ENCODE peak calls at places on chromosomes 3 and 15, in six cellular contexts. C is IMR-90, G is H1, K is neuronal stem cell, D is mesenchymal stem cell, L is H9. X is an unnamed sample.
A peak's percentile ranks its signal among the peaks of the same experiment; 100 is the strongest.

GRCh38 chr3:149442845-149443544 is 31.5 kb upstream of the TM4SF4 start:
- DNase-seq in G (no peak), K (no peak), D (peak; percentile 76), C (peak; percentile 89), L (no peak), X (no peak)

GRCh38 chr15:68819451-68820204 is 1.1 kb downstream of the ANP32A start:
- DNase-seq in G (no peak), D (peak; percentile 73), K (peak; percentile 45), C (peak; percentile 47), L (peak; percentile 44), X (peak; percentile 66)

GRCh38 chr3:177122183-177122856 is 75.0 kb downstream of the TBL1XR1 start:
- DNase-seq in C (no peak), K (no peak), D (no peak), L (no peak), G (no peak), X (no peak)

GRCh38 chr15:78810377-78811123 is 714 bp downstream of the ADAMTS7 start:
- DNase-seq in D (peak; percentile 73), K (peak; percentile 57), C (peak; percentile 35), L (peak; percentile 45), G (peak; percentile 77), X (peak; percentile 21)

GRCh38 chr3:16633948-16634347 is 28.7 kb upstream of the DAZL start:
- DNase-seq in C (no peak), K (no peak), G (no peak), D (no peak), L (no peak), X (no peak)

GRCh38 chr3:191774485-191774884 is 313.5 kb downstream of the PYDC2 start:
- DNase-seq in C (no peak), G (no peak), D (peak; percentile 85), L (no peak), K (no peak), X (peak; percentile 82)

GRCh38 chr15:90364251-90364650 is 12.2 kb downstream of the ZNF774 start:
- DNase-seq in G (no peak), D (peak; percentile 22), L (no peak), K (no peak), C (peak; percentile 56), X (no peak)

GRCh38 chr3:46921041-46921440 is 43.5 kb downstream of the PTH1R start:
- DNase-seq in D (no peak), G (no peak), K (no peak), L (no peak), C (no peak), X (no peak)

GRCh38 chr3:184582583-184582982 is 21.0 kb downstream of the EPHB3 start:
- DNase-seq in L (peak; percentile 78), D (peak; percentile 76), K (no peak), G (peak; percentile 72), C (no peak), X (peak; percentile 38)

GRCh38 chr3:189363856-189364255 is 192.1 kb downstream of the TPRG1 start:
- DNase-seq in G (no peak), C (no peak), D (no peak), K (no peak), L (no peak), X (no peak)

GRCh38 chr15:35305031-35305555 is 220.0 kb upstream of the NANOGP8 start:
- DNase-seq in K (no peak), D (peak; percentile 14), C (no peak), G (no peak), L (no peak), X (no peak)

GRCh38 chr3:53700441-53700840 is 145.8 kb downstream of the CHDH start:
- DNase-seq in D (no peak), G (peak; percentile 14), L (no peak), C (no peak), K (no peak), X (no peak)

GRCh38 chr15:85137507-85138175 is 156.0 kb downstream of the PDE8A start:
- DNase-seq in D (peak; percentile 36), G (no peak), K (no peak), C (peak; percentile 6), L (no peak), X (no peak)

GRCh38 chr3:81728766-81729544 is 32.5 kb downstream of the GBE1 start:
- DNase-seq in D (peak; percentile 75), G (no peak), K (no peak), L (no peak), C (peak; percentile 61), X (no peak)

GRCh38 chr3:122947621-122948202 is 79.9 kb downstream of the SEMA5B start:
- DNase-seq in D (peak; percentile 70), G (no peak), K (no peak), C (peak; percentile 17), L (no peak), X (no peak)

GRCh38 chr3:172279191-172279640 is 169.0 kb downstream of the GHSR start:
- DNase-seq in G (no peak), L (no peak), C (no peak), D (peak; percentile 22), K (no peak), X (peak; percentile 41)

GRCh38 chr3:141442914-141443313 is 43.9 kb upstream of the RASA2 start:
- DNase-seq in L (no peak), C (no peak), K (no peak), G (no peak), D (no peak), X (no peak)

GRCh38 chr3:9190276-9190675 is 59.2 kb downstream of the SRGAP3 start:
- DNase-seq in L (no peak), K (no peak), G (no peak), C (no peak), D (no peak), X (no peak)

GRCh38 chr3:197023241-197023997 is 6.2 kb downstream of the MELTF start:
- DNase-seq in L (no peak), G (no peak), K (no peak), C (no peak), D (no peak), X (no peak)

GRCh38 chr3:107753494-107753893 is 230.7 kb downstream of the BBX start:
- DNase-seq in G (no peak), L (peak; percentile 69), D (peak; percentile 51), K (peak; percentile 30), C (peak; percentile 30), X (peak; percentile 11)

DNA sequence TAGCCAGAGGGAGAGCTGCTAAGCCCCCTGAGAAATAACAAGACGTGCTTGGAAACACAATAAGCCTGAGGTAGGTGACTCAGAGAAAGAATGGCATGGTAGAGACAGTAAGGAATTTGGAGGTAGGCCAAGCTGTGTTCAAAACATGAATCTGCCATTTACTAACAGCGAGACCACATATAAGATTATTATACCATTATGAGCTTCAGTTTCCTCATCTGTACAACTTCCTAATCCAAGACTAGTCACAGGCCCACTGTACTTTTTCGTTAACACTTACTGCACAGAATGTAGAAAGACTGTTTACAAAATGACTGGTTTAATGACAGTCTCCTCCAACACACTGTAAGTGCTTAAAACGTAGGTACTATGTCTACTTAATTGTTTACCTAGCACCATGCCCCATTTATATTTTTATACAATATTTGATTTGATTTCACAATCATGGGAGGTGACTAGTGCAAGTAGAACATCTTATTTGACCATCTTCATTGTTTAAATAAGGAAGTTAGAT is 25.7 kb downstream of the ATOSA start:
- DNase-seq in C (peak; percentile 85), K (no peak), D (peak; percentile 82), G (no peak), L (no peak), X (no peak)
- H2AFZ ChIP-seq in C (no peak overlapping the region), K (peak overlapping the region; percentile 4), D (no peak overlapping the region), G (no peak overlapping the region), L (no peak overlapping the region), X (no peak overlapping the region)

DNA sequence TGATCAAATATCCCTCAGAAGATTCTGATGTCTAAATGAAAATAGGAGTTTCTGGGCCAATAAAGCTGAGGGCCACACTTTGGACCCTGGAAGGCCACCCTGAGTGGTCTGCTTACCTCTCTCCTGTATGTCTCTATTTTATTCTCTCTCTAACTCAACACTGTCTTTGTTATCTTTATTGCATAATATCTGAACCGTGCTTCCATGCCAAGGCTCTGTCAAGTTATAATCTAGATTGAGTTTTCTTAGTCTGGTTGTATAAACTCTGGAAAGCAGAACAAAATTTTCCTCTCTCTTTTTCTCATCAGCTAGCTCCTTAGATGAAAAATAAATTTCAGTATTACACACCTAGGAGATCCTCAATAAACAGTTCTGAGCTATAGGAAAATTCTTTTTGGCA is 36.2 kb upstream of the ACTL6A start:
- DNase-seq in K (no peak), G (no peak), C (peak; percentile 27), D (no peak), L (no peak), X (no peak)
- H3K4ac ChIP-seq in K (no peak overlapping the region), G (no peak overlapping the region), C (peak overlapping the region; percentile 19), D (no peak overlapping the region), L (no peak overlapping the region), X (no peak overlapping the region)

DNA sequence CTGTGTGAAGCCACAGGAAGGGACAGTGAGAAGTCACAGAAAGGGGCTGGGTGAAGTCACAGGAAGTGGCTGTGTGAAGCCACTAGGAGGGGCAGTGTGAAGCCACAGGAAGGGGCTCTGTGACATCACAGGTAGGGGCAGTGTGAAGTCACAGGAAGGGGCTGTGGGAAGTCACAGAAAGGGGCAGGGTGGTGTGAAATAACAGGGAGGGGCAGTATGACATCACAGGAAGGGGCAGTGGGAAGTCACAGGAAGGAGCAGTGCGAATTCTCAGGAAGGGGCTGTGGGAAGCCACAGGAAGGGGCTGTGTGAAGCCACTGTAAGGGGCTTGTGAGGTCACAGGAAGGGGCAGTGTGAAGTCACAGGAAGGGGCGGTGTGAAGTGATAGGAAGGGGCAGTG is 35.9 kb downstream of the GASK1A start:
- DNase-seq in C (no peak), L (no peak), G (no peak), K (no peak), D (no peak), X (no peak)
- H3K9me3 ChIP-seq in C (peaks cover 5% of the 10 kb centered on the region), L (no peaks in the 10 kb centered on the region), G (peaks cover 15% of the 10 kb centered on the region), K (peaks cover 4% of the 10 kb centered on the region), D (no peaks in the 10 kb centered on the region), X (peaks cover 45% of the 10 kb centered on the region)

GRCh38 chr3:30112904-30113484 is 493.4 kb upstream of the TGFBR2 start:
- DNase-seq in K (peak; percentile 5), C (peak; percentile 59), L (no peak), G (no peak), D (peak; percentile 58), X (no peak)
- H2AFZ ChIP-seq in K (peak overlapping the region; percentile 33), C (no peak overlapping the region), L (peak overlapping the region; percentile 92), G (no peak overlapping the region), D (no peak overlapping the region), X (no peak overlapping the region)

DNA sequence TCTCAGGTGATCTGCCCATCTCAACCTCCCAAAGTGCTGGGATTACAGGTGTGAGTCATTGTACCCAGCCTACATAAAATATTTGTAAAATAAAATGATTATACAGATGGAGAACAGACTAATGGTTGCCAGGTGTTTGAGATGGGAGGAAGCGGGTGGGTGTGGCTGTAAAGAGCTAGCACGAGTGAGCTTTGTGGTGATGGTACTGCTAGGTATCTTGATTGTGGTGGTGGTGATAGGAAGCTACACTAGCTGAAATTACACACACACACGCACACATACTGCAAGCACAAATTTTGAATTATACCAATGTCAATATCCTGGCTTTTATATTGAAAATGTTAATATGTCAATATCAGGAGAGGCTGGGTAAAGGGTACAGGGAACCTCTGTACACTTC is 5.4 kb downstream of the PGPEP1L start:
- DNase-seq in K (no peak), D (no peak), G (no peak), C (no peak), L (no peak), X (no peak)
- H3K4ac ChIP-seq in K (no peak overlapping the region), D (no peak overlapping the region), G (no peak overlapping the region), C (no peak overlapping the region), L (no peak overlapping the region), X (no peak overlapping the region)

DNA sequence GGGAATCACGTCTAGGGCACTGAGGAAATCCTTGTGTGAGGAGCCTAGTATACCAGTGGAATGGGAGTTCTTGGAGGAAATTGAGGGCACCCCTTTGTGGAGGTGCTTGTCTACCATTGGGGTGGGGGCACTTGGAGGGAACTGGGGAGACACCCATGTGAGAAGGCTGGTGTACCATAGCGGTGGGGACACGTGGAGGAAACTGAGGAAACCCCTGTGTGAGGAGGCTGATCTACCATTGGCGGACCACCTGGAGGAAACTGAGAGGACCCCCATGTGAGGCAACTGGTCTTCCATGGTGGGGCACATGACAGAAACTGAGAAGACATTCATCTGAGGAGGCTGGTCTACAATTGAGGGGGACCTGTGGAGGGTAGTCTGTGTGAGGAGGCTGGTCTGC is 164.5 kb downstream of the FBLN2 start:
- DNase-seq in K (no peak), L (peak; percentile 4), C (no peak), D (no peak), G (no peak), X (no peak)
- H3K9me3 ChIP-seq in K (peaks cover 2% of the 10 kb centered on the region), L (peaks cover 1% of the 10 kb centered on the region), C (peaks cover 13% of the 10 kb centered on the region), D (no peaks in the 10 kb centered on the region), G (no peaks in the 10 kb centered on the region), X (peaks cover 24% of the 10 kb centered on the region)

X was measured in trophoblast cell.